ENCODE peak calls at places on chromosomes 6 and 20, in nine cellular contexts. P is neural progenitor cell; D is mucosa of descending colon; U is suprapubic skin; W is fibroblast of lung; N is OCI-LY7; S is lung; E is left lung; Q is naive thymus-derived CD4-positive, alpha-beta T cell. L is an unnamed sample.

GRCh38 chr6:147322299-147323162 is 118.3 kb downstream of the STXBP5 start:
- DNase-seq in P (no peak), U (no peak), Q (no peak), W (peak; percentile 78), D (no peak), E (no peak), S (no peak), N (no peak), L (peak; percentile 82)

GRCh38 chr6:40586800-40587201 is 363 bp downstream of the LRFN2 start:
- DNase-seq in U (no peak), Q (no peak), S (no peak), P (peak; percentile 10), W (no peak), E (no peak), D (no peak), N (no peak), L (peak; percentile 46)

GRCh38 chr6:119539066-119539746 is 189.6 kb upstream of the MAN1A1 start:
- DNase-seq in U (no peak), W (no peak), D (no peak), E (peak; percentile 31), N (no peak), S (no peak), Q (no peak), P (no peak), L (no peak)

GRCh38 chr6:10954590-10955010 is 67.7 kb downstream of the SYCP2L start:
- DNase-seq in N (peak; percentile 71), P (peak; percentile 91), S (peak; percentile 68), W (peak; percentile 75), Q (peak; percentile 35), D (peak; percentile 83), E (peak; percentile 89), U (no peak), L (peak; percentile 89)

GRCh38 chr6:148611213-148611612 is 135.6 kb upstream of the UST start:
- DNase-seq in W (peak; percentile 67), U (peak; percentile 87), N (no peak), P (no peak), E (no peak), S (peak; percentile 51), D (no peak), Q (no peak), L (peak; percentile 56)

GRCh38 chr6:131968672-131969071 is 17.5 kb upstream of the CCN2 start:
- DNase-seq in Q (no peak), P (no peak), D (no peak), N (no peak), E (no peak), S (no peak), W (no peak), U (no peak), L (no peak)

GRCh38 chr6:154736613-154737259 is 3.5 kb downstream of the SCAF8 start:
- DNase-seq in Q (no peak), E (no peak), W (no peak), P (no peak), U (no peak), S (no peak), N (no peak), D (no peak), L (no peak)

GRCh38 chr20:8798505-8798904 is 270.4 kb upstream of the PLCB4 start:
- DNase-seq in P (no peak), Q (no peak), U (no peak), E (no peak), S (no peak), W (peak; percentile 42), N (no peak), D (no peak), L (peak; percentile 30)

GRCh38 chr6:5506149-5506548 is 244.8 kb downstream of the FARS2 start:
- DNase-seq in D (no peak), Q (no peak), W (no peak), N (peak; percentile 12), S (no peak), P (no peak), E (no peak), U (no peak), L (no peak)

GRCh38 chr6:5501837-5502236 is 240.5 kb downstream of the FARS2 start:
- DNase-seq in S (no peak), P (peak; percentile 23), E (no peak), W (no peak), U (no peak), Q (no peak), N (no peak), D (no peak), L (no peak)

GRCh38 chr6:5506575-5506974 is 245.3 kb downstream of the FARS2 start:
- DNase-seq in D (no peak), U (no peak), S (no peak), P (no peak), Q (no peak), W (no peak), N (peak; percentile 7), E (no peak), L (no peak)

GRCh38 chr6:5507056-5507722 is 245.9 kb downstream of the FARS2 start:
- DNase-seq in N (peak; percentile 45), U (no peak), S (no peak), P (no peak), E (no peak), Q (no peak), D (no peak), W (no peak), L (no peak)

DNA sequence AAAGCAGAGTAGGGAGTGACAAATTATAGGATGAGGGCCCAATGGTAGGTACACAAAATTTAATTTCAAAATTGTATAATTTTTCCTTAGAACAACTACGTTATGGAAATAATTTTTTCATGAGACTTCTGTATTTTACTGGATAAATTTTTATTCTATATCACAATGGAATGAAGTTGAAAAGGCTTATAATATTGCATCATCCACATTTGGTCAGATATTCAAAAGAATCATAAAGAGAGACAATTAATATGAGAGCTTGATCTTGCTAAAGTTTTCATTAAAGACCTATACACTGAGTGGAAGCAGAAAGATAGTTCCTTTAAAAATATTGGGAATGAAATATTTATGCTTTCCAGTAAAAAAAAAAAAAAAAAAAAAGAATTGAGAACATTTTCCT is 242.8 kb downstream of the FARS2 start:
- DNase-seq in Q (no peak), N (no peak), U (no peak), S (no peak), D (no peak), P (no peak), W (no peak), E (no peak), L (no peak)
- H3K4me3 ChIP-seq in Q (no peak overlapping the region), N (no peak overlapping the region), U (no peak overlapping the region), S (no peak overlapping the region), D (no peak overlapping the region), P (no peak overlapping the region), W (no peak overlapping the region), E (no peak overlapping the region), L (no peak overlapping the region)

DNA sequence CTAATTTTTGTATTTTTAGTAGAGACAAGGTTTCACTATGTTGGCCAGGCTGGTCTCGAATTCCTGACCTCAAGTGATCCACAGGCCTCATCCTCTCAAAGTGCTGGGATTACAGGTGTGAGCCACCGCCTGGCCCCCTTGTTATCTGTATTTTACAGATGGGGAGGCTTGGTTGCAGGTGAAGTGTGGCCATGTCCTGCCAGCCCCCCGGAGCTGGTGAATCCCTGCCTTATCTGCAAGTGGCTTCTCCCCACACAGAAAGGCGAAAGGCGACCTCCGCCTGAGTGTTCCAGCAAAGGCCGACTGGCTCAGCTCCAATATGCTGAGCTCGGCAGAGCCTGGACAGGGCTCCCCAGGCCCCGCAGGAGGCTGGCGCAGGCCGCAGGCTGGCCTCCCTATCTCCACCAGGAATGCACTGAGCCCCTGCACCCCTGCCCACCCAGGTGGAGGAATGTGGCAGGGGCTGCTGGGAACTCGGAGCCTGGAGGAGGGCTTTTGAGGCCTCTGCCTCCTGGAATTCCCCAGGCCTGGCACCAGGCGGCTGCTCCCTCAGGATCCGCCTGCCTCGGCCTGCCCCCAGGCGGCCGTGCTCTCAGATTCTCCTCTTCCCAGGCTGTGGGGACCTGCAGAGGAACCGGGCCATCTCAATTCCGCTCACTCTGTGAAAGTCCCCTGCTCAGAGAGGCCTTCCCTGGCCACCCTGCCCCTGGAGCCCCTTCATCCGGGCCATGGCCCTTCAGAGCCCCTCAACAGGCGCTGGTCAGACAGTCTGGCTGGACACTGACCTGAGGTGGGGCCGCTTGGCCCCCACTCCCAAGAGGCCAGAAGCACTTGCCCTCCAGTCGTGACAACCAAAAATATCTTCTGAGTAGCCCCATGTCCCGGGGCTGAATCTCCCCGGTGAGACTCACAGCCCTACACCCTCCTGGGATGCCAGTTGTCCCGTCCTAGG is 9.3 kb upstream of the LAMA5 start:
- DNase-seq in E (no peak), N (no peak), S (peak; percentile 56), P (peak; percentile 96), W (peak; percentile 52), U (no peak), Q (no peak), D (no peak), L (no peak)
- H3K4me1 ChIP-seq in E (peaks cover 45% of the 10 kb centered on the region), N (no peaks in the 10 kb centered on the region), S (peaks cover 42% of the 10 kb centered on the region), P (peaks cover 13% of the 10 kb centered on the region), W (peaks cover 29% of the 10 kb centered on the region), U (peaks cover 63% of the 10 kb centered on the region), Q (no peaks in the 10 kb centered on the region), D (peaks cover 3% of the 10 kb centered on the region), L (peaks cover 9% of the 10 kb centered on the region)

GRCh38 chr6:85628353-85628752 is 14.3 kb downstream of the SYNCRIP start:
- DNase-seq in D (no peak), S (no peak), P (no peak), U (no peak), E (no peak), W (no peak), N (no peak), Q (no peak), L (no peak)
- H3K4me3 ChIP-seq in D (no peak overlapping the region), S (no peak overlapping the region), P (no peak overlapping the region), U (no peak overlapping the region), E (no peak overlapping the region), W (no peak overlapping the region), N (no peak overlapping the region), Q (no peak overlapping the region), L (no peak overlapping the region)

GRCh38 chr6:31468316-31468715 is 29.6 kb upstream of the MICB start:
- DNase-seq in D (no peak), P (no peak), E (no peak), Q (no peak), U (no peak), N (no peak), S (no peak), W (no peak), L (no peak)

GRCh38 chr6:31465185-31465536 is 32.8 kb upstream of the MICB start:
- DNase-seq in D (no peak), W (no peak), Q (no peak), P (no peak), E (no peak), S (no peak), N (no peak), U (no peak), L (no peak)

GRCh38 chr6:31465718-31466117 is 32.2 kb upstream of the MICB start:
- DNase-seq in E (no peak), W (no peak), S (no peak), N (no peak), Q (no peak), P (no peak), U (no peak), D (no peak), L (no peak)

GRCh38 chr6:31466466-31466865 is 31.5 kb upstream of the MICB start:
- DNase-seq in W (no peak), Q (no peak), N (no peak), U (no peak), D (no peak), P (no peak), S (no peak), E (no peak), L (no peak)

DNA sequence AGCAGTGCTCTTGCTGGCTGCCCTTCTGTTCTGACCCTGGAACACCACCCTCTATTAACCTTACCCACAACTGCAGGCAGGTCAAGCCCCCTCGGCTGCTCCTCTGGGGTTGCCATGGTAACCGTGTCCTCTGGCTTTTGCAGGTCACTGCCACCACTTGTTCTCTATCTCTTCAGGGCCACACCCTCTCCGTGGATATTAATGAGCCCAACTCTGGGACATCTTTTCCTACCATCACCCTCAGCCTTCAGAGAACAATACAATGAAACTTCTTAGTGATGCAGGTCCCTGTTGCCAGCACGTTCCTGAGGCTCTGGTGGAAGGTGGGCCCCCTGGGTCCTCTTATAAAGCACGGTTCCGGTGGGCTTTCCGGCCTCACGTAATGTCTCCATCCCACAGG is 30.8 kb upstream of the MICB start:
- DNase-seq in E (no peak), U (no peak), W (no peak), P (peak; percentile 33), N (no peak), D (no peak), S (no peak), Q (no peak), L (no peak)
- H3K4me1 ChIP-seq in E (peaks cover 55% of the 10 kb centered on the region), U (peaks cover 31% of the 10 kb centered on the region), W (peaks cover 3% of the 10 kb centered on the region), P (peaks cover 7% of the 10 kb centered on the region), N (peaks cover 22% of the 10 kb centered on the region), D (peaks cover 11% of the 10 kb centered on the region), S (peaks cover 22% of the 10 kb centered on the region), Q (peaks cover 61% of the 10 kb centered on the region), L (no peaks in the 10 kb centered on the region)

L was measured in A673.